ENCODE peak calls at places on chromosome 12, in four cellular contexts. Y is skeletal muscle cell; I is Jurkat, Clone E6-1; E is gastrocnemius medialis. L is an unnamed sample.

GRCh38 chr12:80943345-80943744 is 5.6 kb upstream of the LIN7A start:
- DNase-seq in Y (no peak), I (no peak), E (no peak), L (no peak)

GRCh38 chr12:80946591-80946990 is 8.9 kb upstream of the LIN7A start:
- DNase-seq in Y (no peak), I (no peak), E (no peak), L (peak)

GRCh38 chr12:60205500-60205899 is 609.7 kb downstream of the SLC16A7 start:
- DNase-seq in Y (peak), I (no peak), E (no peak), L (peak)

GRCh38 chr12:123089631-123090353 is 61.1 kb downstream of the PITPNM2 start:
- DNase-seq in Y (peak), I (no peak), E (no peak), L (peak)

GRCh38 chr12:116736962-116737773 is 701 bp downstream of the SPRING1 start:
- DNase-seq in Y (no peak), I (no peak), E (no peak), L (no peak)

GRCh38 chr12:54404061-54405004 is 14.7 kb downstream of the ITGA5 start:
- DNase-seq in Y (no peak), I (peak), E (no peak), L (peak)

GRCh38 chr12:19886805-19887105 is 447.5 kb downstream of the AEBP2 start:
- DNase-seq in Y (no peak), I (no peak), E (no peak), L (no peak)

GRCh38 chr12:49358548-49359141 is 8.6 kb upstream of the SPATS2 start:
- DNase-seq in Y (peak), I (peak), E (no peak), L (peak)

GRCh38 chr12:2168808-2169207 is 116.0 kb downstream of the CACNA1C start:
- DNase-seq in Y (no peak), I (no peak), E (no peak), L (peak)

GRCh38 chr12:45703942-45704341 is 25.6 kb upstream of the ARID2 start:
- DNase-seq in Y (no peak), I (no peak), E (no peak), L (peak)

GRCh38 chr12:51926718-51927117 is 19.4 kb downstream of the ACVRL1 start:
- DNase-seq in Y (no peak), I (peak), E (no peak), L (peak)

GRCh38 chr12:53381739-53382630 is 2.0 kb downstream of the SP1 start:
- DNase-seq in Y (no peak), I (peak), E (peak), L (peak)

GRCh38 chr12:53380104-53380796 is at the start of gene SP1:
- DNase-seq in Y (peak), I (peak), E (peak), L (peak)

GRCh38 chr12:53380797-53381738 is 1.1 kb downstream of the SP1 start:
- DNase-seq in Y (no peak), I (no peak), E (no peak), L (peak)

GRCh38 chr12:53379389-53380103 is 430 bp upstream of the SP1 start:
- DNase-seq in Y (peak), I (peak), E (peak), L (peak)

GRCh38 chr12:53383258-53383657 is 3.3 kb downstream of the SP1 start:
- DNase-seq in Y (no peak), I (no peak), E (no peak), L (no peak)
- H3K4me3 ChIP-seq in Y (peak), I (no peak), E (peak), L (peak)

GRCh38 chr12:124214574-124214973 is 80.3 kb upstream of the RFLNA start:
- DNase-seq in Y (no peak), I (no peak), E (no peak), L (no peak)

GRCh38 chr12:124213606-124214347 is 81.1 kb upstream of the RFLNA start:
- DNase-seq in Y (no peak), I (no peak), E (no peak), L (no peak)

GRCh38 chr12:124211753-124212152 is 83.1 kb upstream of the RFLNA start:
- DNase-seq in Y (no peak), I (no peak), E (no peak), L (no peak)

GRCh38 chr12:124222368-124223245 is 72.3 kb upstream of the RFLNA start:
- DNase-seq in Y (no peak), I (no peak), E (no peak), L (no peak)

GRCh38 chr12:124217508-124217981 is 77.3 kb upstream of the RFLNA start:
- DNase-seq in Y (no peak), I (no peak), E (no peak), L (no peak)
- H3K4me3 ChIP-seq in Y (no peak), I (no peak), E (peak), L (no peak)

GRCh38 chr12:68148261-68148951 is 11.1 kb downstream of the IFNG start:
- DNase-seq in Y (no peak), I (no peak), E (no peak), L (no peak)
- H3K4me3 ChIP-seq in Y (no peak), I (no peak), E (no peak), L (no peak)

GRCh38 chr12:6947615-6948014 is 3.5 kb upstream of the PTPN6 start:
- DNase-seq in Y (no peak), I (no peak), E (no peak), L (no peak)

GRCh38 chr12:6950401-6950801 is 755 bp upstream of the PTPN6 start:
- DNase-seq in Y (no peak), I (peak), E (no peak), L (no peak)

GRCh38 chr12:6950944-6951540 is at the start of gene PTPN6:
- DNase-seq in Y (no peak), I (peak), E (no peak), L (no peak)

GRCh38 chr12:6946920-6947374 is 3.1 kb downstream of the C12orf57 start:
- DNase-seq in Y (no peak), I (no peak), E (no peak), L (no peak)

DNA sequence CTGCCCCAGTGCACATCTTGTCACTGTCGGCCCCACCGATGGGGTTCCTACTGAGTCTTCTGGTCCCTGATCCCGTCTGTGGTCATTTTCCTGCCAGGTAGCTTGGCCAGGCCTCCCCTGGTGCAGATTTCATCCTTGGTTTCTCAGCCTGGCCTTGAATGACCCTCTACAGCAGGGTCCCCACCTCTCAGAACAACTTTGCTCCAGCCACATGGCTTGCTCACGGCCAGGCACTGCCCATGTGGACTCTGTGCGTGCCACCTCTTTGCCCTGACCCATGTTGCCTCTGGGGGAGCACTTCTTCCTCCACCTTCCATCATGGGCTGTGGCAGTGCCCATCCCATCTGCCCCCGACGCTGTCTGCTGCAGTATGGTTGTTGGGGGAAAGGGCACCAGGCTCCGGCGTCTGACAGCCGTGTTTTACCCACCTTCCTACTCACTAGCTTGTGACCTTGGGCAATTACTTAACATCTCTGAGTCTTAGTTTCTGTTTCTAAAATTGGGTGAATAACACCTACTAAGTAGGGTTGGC is 2.0 kb upstream of the PTPN6 start:
- DNase-seq in Y (no peak), I (no peak), E (no peak), L (no peak)
- H3K4me3 ChIP-seq in Y (no peak), I (no peak), E (no peak), L (no peak)

GRCh38 chr12:98438826-98439225 is 76.6 kb upstream of the TMPO start:
- DNase-seq in Y (no peak), I (no peak), E (no peak), L (no peak)

GRCh38 chr12:98440165-98440581 is 75.2 kb upstream of the TMPO start:
- DNase-seq in Y (peak), I (peak), E (peak), L (peak)

DNA sequence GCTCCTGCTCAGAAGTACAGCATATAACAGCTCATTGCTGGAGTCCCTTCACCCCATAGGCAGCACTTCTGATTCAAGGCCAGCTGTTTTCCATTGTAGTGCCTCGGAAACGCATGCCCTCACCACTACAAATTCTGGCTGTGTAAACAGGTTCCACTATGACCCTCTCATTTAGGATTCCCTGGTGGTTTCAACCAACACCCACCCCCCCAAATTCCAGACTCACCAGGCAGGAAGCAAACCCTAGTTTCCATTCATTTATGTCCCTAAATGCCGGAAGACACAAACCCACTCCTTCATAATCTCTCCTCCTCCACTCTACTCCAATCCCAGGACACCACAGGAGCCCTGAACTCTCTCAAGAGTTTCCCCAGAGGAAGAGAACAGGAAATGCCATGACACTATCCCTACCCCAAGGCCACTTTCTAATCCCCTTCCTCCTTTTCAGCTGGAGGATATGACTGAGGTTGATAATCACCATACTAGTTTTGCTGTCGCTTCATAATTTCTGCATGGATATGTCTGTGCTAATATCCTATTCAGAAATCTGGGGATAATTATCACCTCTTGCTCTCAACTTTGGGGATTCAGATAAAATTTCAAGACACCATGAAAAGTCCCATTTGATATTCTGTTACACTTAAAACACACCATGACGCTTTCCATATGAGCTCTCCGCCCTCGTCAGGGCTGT is 75.8 kb upstream of the TMPO start:
- DNase-seq in Y (no peak), I (no peak), E (no peak), L (peak)
- H3K4me3 ChIP-seq in Y (no peak), I (no peak), E (no peak), L (no peak)